ENCODE peak calls at places on chromosomes 3 and 15, in four cellular contexts. D is HepG2, E is K562, A is upper lobe of left lung. F is an unnamed sample.

GRCh38 chr15:95259965-95260364 is 1028.6 kb downstream of the MCTP2 start:
- ATAC-seq in D (peak; percentile 25), E (peak; percentile 79), A (no peak), F (no peak)

GRCh38 chr3:111568906-111569305 is 26.2 kb downstream of the ZBED2 start:
- ATAC-seq in D (no peak), E (no peak), A (no peak), F (no peak)

GRCh38 chr15:63473749-63473998 is 30.7 kb upstream of the USP3 start:
- ATAC-seq in D (no peak), E (no peak), A (no peak), F (no peak)

GRCh38 chr3:119457260-119457659 is 6.2 kb downstream of the TMEM39A start:
- ATAC-seq in D (no peak), E (no peak), A (peak; percentile 87), F (peak; percentile 70)

GRCh38 chr15:89075121-89075640 is 13.1 kb upstream of the ABHD2 start:
- ATAC-seq in D (no peak), E (peak; percentile 2), A (no peak), F (no peak)

GRCh38 chr15:51403072-51403878 is 61.8 kb downstream of the GLDN start:
- ATAC-seq in D (peak; percentile 66), E (peak; percentile 79), A (peak; percentile 42), F (no peak)

GRCh38 chr15:92043283-92043682 is 189.8 kb downstream of the SLCO3A1 start:
- ATAC-seq in D (no peak), E (no peak), A (no peak), F (no peak)

GRCh38 chr3:188365978-188366698 is 212.2 kb downstream of the LPP start:
- ATAC-seq in D (no peak), E (no peak), A (no peak), F (peak; percentile 35)

GRCh38 chr15:100863406-100864198 is 16.0 kb upstream of the ALDH1A3 start:
- ATAC-seq in D (no peak), E (no peak), A (peak; percentile 89), F (peak; percentile 59)

GRCh38 chr3:15630646-15631350 is 29.3 kb downstream of the BTD start:
- ATAC-seq in D (no peak), E (peak; percentile 55), A (peak; percentile 18), F (no peak)

GRCh38 chr3:158781859-158782258 is 20.0 kb upstream of the MFSD1 start:
- ATAC-seq in D (no peak), E (no peak), A (no peak), F (no peak)

GRCh38 chr15:90677807-90678790 is 39.0 kb upstream of the BLM start:
- ATAC-seq in D (no peak), E (no peak), A (no peak), F (no peak)

GRCh38 chr3:108966773-108967172 is 13.1 kb upstream of the GUCA1C start:
- ATAC-seq in D (no peak), E (no peak), A (no peak), F (no peak)

GRCh38 chr3:23103764-23104163 is 99.4 kb upstream of the UBE2E2 start:
- ATAC-seq in D (no peak), E (no peak), A (no peak), F (no peak)

GRCh38 chr3:89179355-89179997 is 72.1 kb downstream of the EPHA3 start:
- ATAC-seq in D (no peak), E (no peak), A (no peak), F (no peak)

GRCh38 chr3:67858492-67858891 is 204.1 kb upstream of the SUCLG2 start:
- ATAC-seq in D (no peak), E (no peak), A (no peak), F (no peak)

GRCh38 chr15:27685638-27686037 is 413.5 kb downstream of the OCA2 start:
- ATAC-seq in D (no peak), E (no peak), A (no peak), F (no peak)
- TF ChIP-seq EP300 in D (no peak), E (no peak), A (no peak), F (no peak)

DNA sequence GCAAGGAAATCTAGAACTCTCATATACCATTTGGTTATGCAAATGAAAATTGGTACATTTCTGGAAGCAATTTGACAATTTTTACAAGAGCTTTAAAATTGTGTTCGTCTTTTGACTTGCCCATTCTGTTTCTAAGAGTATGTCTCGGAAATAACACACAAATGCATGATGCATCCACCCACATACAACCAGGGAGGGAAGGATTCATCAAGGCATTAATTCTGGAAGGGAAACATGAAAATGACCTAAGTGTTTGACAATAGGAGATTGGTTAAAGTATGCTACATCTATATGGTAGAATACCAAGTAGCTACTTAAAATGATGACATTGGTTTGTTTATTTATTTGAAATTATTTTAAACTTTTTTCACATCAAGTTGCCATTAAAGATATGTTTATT is 58.6 kb downstream of the PIAS1 start:
- ATAC-seq in D (no peak), E (no peak), A (no peak), F (no peak)
- H3K4me1 ChIP-seq in D (peaks cover 42% of the 10 kb centered on the region), E (no peaks in the 10 kb centered on the region), A (peaks cover 15% of the 10 kb centered on the region), F (peaks cover 55% of the 10 kb centered on the region)

GRCh38 chr3:99817047-99817436 is 620 bp upstream of the CMSS1 start:
- ATAC-seq in D (peak; percentile 15), E (peak; percentile 42), A (no peak), F (no peak)

GRCh38 chr3:99818818-99819217 is 1.2 kb downstream of the CMSS1 start:
- ATAC-seq in D (no peak), E (no peak), A (no peak), F (no peak)

DNA sequence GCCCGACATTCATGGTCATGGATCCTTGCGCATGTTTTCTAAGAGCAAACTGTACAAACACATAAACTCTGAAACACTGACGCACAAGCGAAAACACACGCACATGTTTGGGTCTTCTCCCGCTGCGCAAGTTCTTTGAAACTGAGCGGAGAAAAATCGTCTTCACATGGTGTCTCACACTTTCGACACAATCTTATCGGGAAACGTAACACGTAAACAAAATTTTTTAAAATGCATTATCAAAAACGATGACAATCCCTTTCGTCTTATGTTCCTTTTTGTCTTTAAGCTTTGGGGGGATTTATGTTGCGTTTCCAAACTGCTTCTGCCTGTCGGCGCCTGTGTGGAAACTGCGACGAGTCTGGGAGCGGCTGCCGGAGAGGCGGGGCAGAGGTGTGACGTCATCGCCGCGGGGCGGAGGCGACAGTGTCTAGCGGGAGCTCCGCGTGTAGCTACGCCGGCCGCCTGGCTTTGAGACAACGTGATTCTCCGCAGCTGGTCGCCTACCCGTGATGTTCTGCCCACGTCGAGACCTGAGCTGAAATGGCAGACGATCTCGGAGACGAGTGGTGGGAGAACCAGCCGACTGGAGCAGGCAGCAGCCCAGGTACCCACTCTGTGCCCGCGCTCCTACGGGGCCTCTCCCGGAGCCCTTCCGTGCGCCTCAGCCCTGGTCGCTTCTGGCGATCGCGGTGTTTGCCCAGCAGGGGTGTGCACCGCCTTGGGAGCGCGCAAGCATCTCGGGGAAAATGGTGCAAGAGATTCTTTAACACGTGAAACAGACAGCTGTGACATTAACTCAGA is at the start of gene CMSS1:
- ATAC-seq in D (peak; percentile 98), E (peak; percentile 94), A (peak; percentile 99), F (peak; percentile 97)
- TF ChIP-seq EP300 in D (no peak), E (peak; percentile 98), A (no peak), F (no peak)

GRCh38 chr3:150747909-150748568 is 14.9 kb downstream of the SIAH2 start:
- ATAC-seq in D (no peak), E (no peak), A (no peak), F (no peak)

GRCh38 chr3:150748648-150749047 is 14.3 kb downstream of the SIAH2 start:
- ATAC-seq in D (no peak), E (no peak), A (no peak), F (no peak)

GRCh38 chr3:150746791-150747590 is 16.0 kb downstream of the SIAH2 start:
- ATAC-seq in D (peak; percentile 19), E (no peak), A (no peak), F (no peak)

GRCh38 chr3:150751781-150752263 is 11.1 kb downstream of the SIAH2 start:
- ATAC-seq in D (peak; percentile 26), E (no peak), A (peak; percentile 51), F (no peak)

GRCh38 chr3:150749218-150749617 is 13.8 kb downstream of the SIAH2 start:
- ATAC-seq in D (peak; percentile 33), E (no peak), A (no peak), F (no peak)
- H3K4me1 ChIP-seq in D (peaks cover 100% of the 10 kb centered on the region), E (peaks cover 5% of the 10 kb centered on the region), A (peaks cover 74% of the 10 kb centered on the region), F (peaks cover 18% of the 10 kb centered on the region)

DNA sequence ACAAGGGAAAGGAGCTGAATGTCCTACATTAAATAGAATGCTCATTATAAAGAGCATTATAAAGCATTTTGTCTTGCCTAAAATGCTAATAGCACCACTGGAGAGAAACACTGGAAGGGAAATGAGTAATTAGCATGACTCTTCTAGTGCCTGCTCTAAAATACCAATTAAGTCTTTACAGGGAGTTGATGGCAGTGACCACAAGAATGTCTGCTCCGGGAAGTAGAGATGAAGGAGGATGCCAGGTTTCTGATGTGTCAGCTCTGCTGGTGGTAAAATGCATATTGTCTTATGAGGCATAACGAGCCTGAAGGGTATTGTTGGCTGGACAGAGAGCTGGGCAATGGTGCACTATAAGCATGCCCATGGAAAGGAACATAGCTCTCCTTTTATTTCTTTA is 49.5 kb downstream of the MYLK start:
- ATAC-seq in D (no peak), E (no peak), A (no peak), F (no peak)
- TF ChIP-seq EP300 in D (no peak), E (no peak), A (no peak), F (no peak)

DNA sequence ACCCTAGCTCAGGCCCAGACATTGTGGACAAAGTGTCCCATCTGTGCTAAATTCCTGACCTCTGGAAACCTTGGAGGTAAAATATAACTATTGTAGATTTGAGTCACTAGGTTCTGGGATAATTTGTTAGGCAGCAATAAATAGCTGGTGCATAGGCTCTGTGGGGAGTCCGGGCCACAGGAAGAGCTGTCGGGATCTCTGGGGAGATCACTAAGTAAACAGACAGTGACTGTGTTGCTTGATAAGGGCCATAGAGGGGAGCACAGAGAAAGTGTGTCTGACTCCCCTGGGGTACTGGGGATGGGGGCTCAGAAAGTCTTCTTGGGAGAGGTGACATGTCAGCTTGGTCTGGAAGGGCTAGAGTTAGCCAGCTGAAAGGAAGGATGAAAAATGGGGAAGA is 37.7 kb upstream of the MRPS22 start:
- ATAC-seq in D (no peak), E (peak; percentile 7), A (no peak), F (no peak)
- H3K4me1 ChIP-seq in D (peaks cover 18% of the 10 kb centered on the region), E (peaks cover 40% of the 10 kb centered on the region), A (no peaks in the 10 kb centered on the region), F (no peaks in the 10 kb centered on the region)

GRCh38 chr15:85354432-85354831 is 26.0 kb upstream of the AKAP13 start:
- ATAC-seq in D (no peak), E (no peak), A (no peak), F (no peak)
- TF ChIP-seq EP300 in D (no peak), E (no peak), A (no peak), F (no peak)

GRCh38 chr3:123730816-123731215 is 146.0 kb upstream of the HACD2 start:
- ATAC-seq in D (no peak), E (no peak), A (no peak), F (no peak)
- H3K4me1 ChIP-seq in D (peaks cover 13% of the 10 kb centered on the region), E (no peaks in the 10 kb centered on the region), A (no peaks in the 10 kb centered on the region), F (no peaks in the 10 kb centered on the region)

DNA sequence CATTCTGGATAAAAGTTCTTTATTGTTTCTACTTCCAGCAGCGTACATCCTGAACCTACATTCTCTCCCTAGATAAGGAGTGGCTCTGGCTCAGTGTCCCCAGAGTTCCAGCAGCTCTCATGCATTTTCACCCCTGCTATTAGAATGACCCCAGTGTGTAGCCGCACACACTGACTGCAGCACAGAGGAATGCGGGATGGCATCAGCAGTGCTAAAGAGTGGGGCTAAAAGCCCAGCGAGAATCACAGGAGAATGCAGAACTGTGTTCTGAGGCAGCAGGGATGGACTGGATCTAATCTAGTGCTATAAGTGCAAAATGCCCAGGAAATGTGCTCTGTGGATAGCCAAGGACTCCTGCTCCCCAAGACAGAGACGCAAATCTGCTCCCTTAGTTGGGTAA is 66.4 kb upstream of the TJP1 start:
- ATAC-seq in D (peak; percentile 39), E (no peak), A (no peak), F (no peak)
- TF ChIP-seq EP300 in D (no peak), E (no peak), A (no peak), F (no peak)

F was measured in gastroesophageal sphincter.